ENCODE peak calls at places on chromosomes 11 and 22, in seven cellular contexts. R, H, P, L, J, N and S are unnamed samples.

GRCh38 chr11:66933508-66933907 is 24.7 kb downstream of the PC start:
- DNase-seq in R (no peak), H (no peak), P (no peak), L (no peak), J (peak; percentile 61), N (no peak), S (no peak)

GRCh38 chr11:10456519-10456918 is 1.5 kb downstream of the AMPD3 start:
- DNase-seq in R (peak; percentile 29), H (no peak), P (no peak), L (peak; percentile 49), J (no peak), N (no peak), S (no peak)

GRCh38 chr22:43777204-43777671 is 34.9 kb downstream of the EFCAB6 start:
- DNase-seq in R (no peak), H (no peak), P (no peak), L (no peak), J (peak; percentile 10), N (no peak), S (no peak)

GRCh38 chr11:116535954-116536353 is 236.8 kb downstream of the BUD13 start:
- DNase-seq in R (no peak), H (no peak), P (no peak), L (no peak), J (no peak), N (no peak), S (no peak)

GRCh38 chr11:26621147-26621546 is 49.1 kb upstream of the MUC15 start:
- DNase-seq in R (no peak), H (no peak), P (no peak), L (no peak), J (peak; percentile 81), N (no peak), S (no peak)

GRCh38 chr11:280762-281485 is 2.7 kb downstream of the NLRP6 start:
- DNase-seq in R (no peak), H (peak; percentile 3), P (no peak), L (no peak), J (peak; percentile 37), N (peak; percentile 56), S (no peak)

GRCh38 chr11:126601550-126602215 is 246.2 kb downstream of the ST3GAL4 start:
- DNase-seq in R (no peak), H (no peak), P (no peak), L (no peak), J (no peak), N (no peak), S (no peak)

GRCh38 chr22:40714514-40714966 is 35.3 kb downstream of the MCHR1 start:
- DNase-seq in R (no peak), H (no peak), P (no peak), L (no peak), J (peak; percentile 78), N (no peak), S (no peak)

GRCh38 chr22:28903080-28903479 is 19.7 kb downstream of the ZNRF3 start:
- DNase-seq in R (no peak), H (peak; percentile 30), P (no peak), L (no peak), J (no peak), N (no peak), S (no peak)

GRCh38 chr11:1586699-1587098 is 1.6 kb upstream of the KRTAP5-1 start:
- DNase-seq in R (no peak), H (no peak), P (peak; percentile 4), L (no peak), J (no peak), N (no peak), S (no peak)

GRCh38 chr11:92628401-92629292 is 340.8 kb upstream of the MTNR1B start:
- DNase-seq in R (no peak), H (no peak), P (no peak), L (no peak), J (no peak), N (no peak), S (no peak)

GRCh38 chr11:44018127-44018521 is 29.7 kb upstream of the ACCSL start:
- DNase-seq in R (no peak), H (no peak), P (no peak), L (no peak), J (no peak), N (no peak), S (no peak)

DNA sequence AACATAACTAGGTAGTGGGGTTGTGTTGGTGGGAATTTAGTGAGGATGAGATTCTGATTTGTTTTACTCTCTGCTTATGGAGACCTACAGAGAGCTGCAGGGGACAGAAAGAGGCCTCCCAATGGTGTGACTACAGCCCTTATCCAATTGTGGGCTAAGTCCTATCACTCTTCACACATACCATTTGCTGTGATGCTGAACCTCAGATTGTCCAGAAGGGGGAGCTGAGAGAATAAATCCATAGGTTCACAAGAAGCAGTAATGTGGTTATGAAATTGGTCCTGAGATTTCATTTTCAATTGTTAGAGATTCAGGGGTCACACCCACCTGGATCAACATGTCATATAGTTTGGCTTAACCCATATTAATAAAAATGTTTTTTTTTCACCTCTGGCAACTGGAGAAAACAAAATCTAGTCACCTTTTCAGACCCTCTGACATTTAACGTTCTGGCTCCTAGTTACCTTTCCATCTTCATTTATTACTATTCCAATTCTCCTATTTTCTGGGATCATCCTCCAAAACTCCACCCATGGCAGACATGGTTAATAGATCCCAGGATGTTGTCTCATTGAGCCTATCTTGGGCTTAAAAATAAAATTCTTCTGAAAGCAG is 53.3 kb upstream of the PTPN5 start:
- DNase-seq in R (peak; percentile 40), H (no peak), P (no peak), L (no peak), J (peak; percentile 60), N (no peak), S (no peak)
- TF ChIP-seq CTCF in R (peak; percentile 69), H (no peak), P (peak; percentile 38), L (peak; percentile 81), J (peak; percentile 55), N (no peak), S (peak; percentile 81)

GRCh38 chr11:71118671-71119250 is 133.6 kb downstream of the SHANK2 start:
- DNase-seq in R (no peak), H (no peak), P (peak; percentile 70), L (no peak), J (no peak), N (no peak), S (no peak)

GRCh38 chr11:71117311-71117710 is 135.1 kb downstream of the SHANK2 start:
- DNase-seq in R (no peak), H (no peak), P (peak; percentile 26), L (no peak), J (peak; percentile 29), N (no peak), S (no peak)

GRCh38 chr11:71114124-71114851 is 138.1 kb downstream of the SHANK2 start:
- DNase-seq in R (peak; percentile 37), H (no peak), P (peak; percentile 37), L (peak; percentile 36), J (no peak), N (no peak), S (no peak)

GRCh38 chr11:71115770-71116434 is 136.5 kb downstream of the SHANK2 start:
- DNase-seq in R (no peak), H (no peak), P (peak; percentile 22), L (no peak), J (no peak), N (no peak), S (no peak)

GRCh38 chr11:71116435-71117040 is 135.8 kb downstream of the SHANK2 start:
- DNase-seq in R (peak; percentile 9), H (no peak), P (peak; percentile 66), L (no peak), J (no peak), N (no peak), S (no peak)
- H3K4me3 ChIP-seq in R (no peak overlapping the region), H (no peak overlapping the region), P (no peak overlapping the region), L (no peak overlapping the region), J (no peak overlapping the region), N (no peak overlapping the region), S (no peak overlapping the region)

GRCh38 chr11:3091081-3091845 is 34.0 kb upstream of the CARS1 start:
- DNase-seq in R (no peak), H (no peak), P (peak; percentile 64), L (no peak), J (no peak), N (no peak), S (no peak)

GRCh38 chr11:3091846-3092602 is 34.8 kb upstream of the CARS1 start:
- DNase-seq in R (peak; percentile 78), H (peak; percentile 62), P (peak; percentile 84), L (peak; percentile 74), J (peak; percentile 83), N (peak; percentile 86), S (peak; percentile 24)

GRCh38 chr11:3093281-3094191 is 36.3 kb upstream of the CARS1 start:
- DNase-seq in R (no peak), H (no peak), P (peak; percentile 75), L (no peak), J (no peak), N (no peak), S (no peak)

GRCh38 chr11:3094223-3094824 is 37.1 kb upstream of the CARS1 start:
- DNase-seq in R (no peak), H (no peak), P (peak; percentile 70), L (no peak), J (no peak), N (no peak), S (no peak)

DNA sequence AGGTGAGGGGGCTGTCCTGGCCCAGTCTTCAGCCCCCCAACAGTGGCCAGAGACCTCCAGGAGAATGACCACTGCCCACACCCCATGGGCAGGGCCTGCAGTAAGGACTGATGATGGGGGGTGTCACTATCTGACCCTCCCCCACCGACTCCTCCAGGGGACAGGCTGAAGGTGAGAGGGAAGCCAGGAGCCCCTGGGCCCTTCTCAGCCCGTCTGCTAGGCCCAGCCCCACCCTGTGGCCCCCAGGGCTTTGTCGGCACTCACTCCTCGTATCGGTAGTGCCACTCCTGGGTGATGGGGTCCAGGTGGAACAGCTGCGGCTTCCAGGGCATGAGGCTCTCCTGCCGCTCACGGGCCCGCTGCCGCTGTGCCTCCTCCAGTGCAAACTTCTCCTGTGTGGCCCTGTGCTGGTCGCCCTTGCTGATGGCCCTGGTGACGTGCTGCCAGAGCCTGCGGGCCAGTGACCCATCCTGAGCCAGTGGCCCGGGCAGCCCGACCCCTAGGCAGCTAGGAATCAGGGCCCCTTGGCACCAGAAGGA is 35.4 kb upstream of the CARS1 start:
- DNase-seq in R (no peak), H (no peak), P (peak; percentile 74), L (no peak), J (no peak), N (no peak), S (no peak)
- TF ChIP-seq CTCF in R (no peak), H (no peak), P (no peak), L (no peak), J (no peak), N (no peak), S (no peak)

DNA sequence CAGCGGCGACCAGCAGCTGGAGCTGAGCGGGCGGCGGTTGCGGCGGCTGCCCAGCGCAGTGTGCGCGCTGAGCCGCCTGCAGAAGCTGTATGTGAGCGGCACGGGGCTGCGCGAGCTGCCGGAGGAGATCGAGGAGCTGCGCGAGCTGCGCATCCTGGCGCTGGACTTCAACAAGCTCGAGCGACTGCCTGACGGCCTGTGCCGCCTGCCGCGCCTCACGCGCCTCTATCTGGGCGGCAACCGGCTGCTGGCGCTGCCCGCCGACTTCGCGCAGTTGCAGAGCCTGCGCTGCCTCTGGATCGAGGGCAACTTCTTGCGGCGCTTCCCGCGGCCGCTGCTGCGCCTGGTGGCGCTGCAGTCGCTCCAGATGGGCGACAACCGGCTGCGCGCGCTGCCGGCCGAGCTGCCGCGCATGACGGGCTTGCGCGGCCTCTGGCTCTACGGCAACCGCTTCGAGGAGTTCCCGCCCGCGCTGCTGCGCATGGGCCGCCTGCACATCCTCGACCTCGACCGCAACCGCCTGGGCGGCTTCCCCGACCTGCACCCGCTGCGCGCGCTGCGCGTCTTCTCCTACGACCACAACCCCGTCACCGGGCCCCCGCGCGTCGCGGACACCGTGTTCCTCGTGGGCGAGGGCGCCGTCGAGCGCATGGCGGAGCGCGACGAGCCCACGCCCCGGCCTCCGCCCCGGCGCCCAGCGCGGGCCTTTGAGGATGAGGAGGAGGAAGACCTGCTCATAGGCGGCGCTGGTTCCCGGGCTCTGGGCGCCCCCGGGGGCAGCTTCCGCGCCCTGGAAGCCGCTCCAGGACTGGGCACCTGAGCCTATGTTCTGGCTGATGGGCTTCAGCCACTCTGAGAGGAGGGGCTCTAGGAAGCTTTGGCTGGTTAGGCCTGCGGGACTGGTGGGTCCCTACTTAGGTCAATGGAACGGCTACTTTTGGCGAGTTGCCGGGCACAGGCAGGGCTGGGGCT is 795 bp downstream of the LRRC10B start:
- DNase-seq in R (peak; percentile 85), H (peak; percentile 38), P (peak; percentile 89), L (peak; percentile 84), J (peak; percentile 90), N (peak; percentile 68), S (peak; percentile 29)
- H3K4me3 ChIP-seq in R (no peak overlapping the region), H (peak overlapping the region; percentile 10), P (peak overlapping the region; percentile 37), L (peak overlapping the region; percentile 8), J (peak overlapping the region; percentile 44), N (no peak overlapping the region), S (peak overlapping the region; percentile 23)